ENCODE peak calls at places on chromosomes 3 and 15, in seven cellular contexts. One of them, this sample, is unnamed.
A peak's percentile ranks its signal among the peaks of the same experiment; 100 is the strongest.

GRCh38 chr15:73941044-73941443 is 14.8 kb downstream of the LOXL1 start:
- DNase-seq in Daoy: peak; percentile 96
- DNase-seq in activated B cell treated with CpG ODN at 0.5 μM for 24 hours: no peak
- DNase-seq in PC-9: peak; percentile 58
- DNase-seq in T-helper 17 cell: no peak
- DNase-seq in ovary: no peak
- DNase-seq in AG04450: peak; percentile 88
- DNase-seq in this sample: no peak

GRCh38 chr15:90095521-90095959 is 6.7 kb downstream of the IDH2 start:
- DNase-seq in Daoy: no peak
- DNase-seq in activated B cell treated with CpG ODN at 0.5 μM for 24 hours: no peak
- DNase-seq in PC-9: no peak
- DNase-seq in T-helper 17 cell: no peak
- DNase-seq in ovary: no peak
- DNase-seq in AG04450: no peak
- DNase-seq in this sample: peak; percentile 84

GRCh38 chr15:60512937-60513336 is 34.0 kb upstream of the ICE2 start:
- DNase-seq in Daoy: no peak
- DNase-seq in activated B cell treated with CpG ODN at 0.5 μM for 24 hours: no peak
- DNase-seq in PC-9: no peak
- DNase-seq in T-helper 17 cell: no peak
- DNase-seq in ovary: no peak
- DNase-seq in AG04450: no peak
- DNase-seq in this sample: no peak

GRCh38 chr3:135994708-135995335 is 29.3 kb downstream of the PPP2R3A start:
- DNase-seq in Daoy: no peak
- DNase-seq in activated B cell treated with CpG ODN at 0.5 μM for 24 hours: no peak
- DNase-seq in PC-9: no peak
- DNase-seq in T-helper 17 cell: no peak
- DNase-seq in ovary: no peak
- DNase-seq in AG04450: no peak
- DNase-seq in this sample: no peak

GRCh38 chr15:75043509-75044257 is 20.3 kb downstream of the PPCDC start:
- DNase-seq in Daoy: peak; percentile 99
- DNase-seq in activated B cell treated with CpG ODN at 0.5 μM for 24 hours: peak; percentile 52
- DNase-seq in PC-9: peak; percentile 89
- DNase-seq in T-helper 17 cell: no peak
- DNase-seq in ovary: peak; percentile 99
- DNase-seq in AG04450: peak; percentile 98
- DNase-seq in this sample: no peak

GRCh38 chr15:65172531-65172930 is 12.6 kb downstream of the CLPX start:
- DNase-seq in Daoy: no peak
- DNase-seq in activated B cell treated with CpG ODN at 0.5 μM for 24 hours: no peak
- DNase-seq in PC-9: no peak
- DNase-seq in T-helper 17 cell: no peak
- DNase-seq in ovary: no peak
- DNase-seq in AG04450: no peak
- DNase-seq in this sample: no peak

GRCh38 chr3:177107840-177108239 is 89.4 kb downstream of the TBL1XR1 start:
- DNase-seq in Daoy: no peak
- DNase-seq in activated B cell treated with CpG ODN at 0.5 μM for 24 hours: no peak
- DNase-seq in PC-9: no peak
- DNase-seq in T-helper 17 cell: no peak
- DNase-seq in ovary: no peak
- DNase-seq in AG04450: no peak
- DNase-seq in this sample: no peak

GRCh38 chr3:188780188-188781147 is 391.3 kb upstream of the TPRG1 start:
- DNase-seq in Daoy: no peak
- DNase-seq in activated B cell treated with CpG ODN at 0.5 μM for 24 hours: no peak
- DNase-seq in PC-9: no peak
- DNase-seq in T-helper 17 cell: no peak
- DNase-seq in ovary: peak; percentile 28
- DNase-seq in AG04450: no peak
- DNase-seq in this sample: no peak

This sample was measured in vagina.